ENCODE peak calls at places on chromosome 17, in six cellular contexts. W is GM12878, N is K562, U is GM12892, V is H1, T is HepG2. H is an unnamed sample.

GRCh38 chr17:67750067-67750466 is 32.3 kb downstream of the NOL11 start:
- DNase-seq in W (no peak), N (no peak), U (no peak), V (no peak), T (no peak), H (no peak)

GRCh38 chr17:44758414-44759095 is at the start of gene ADAM11:
- DNase-seq in W (no peak), N (peak; percentile 55), U (no peak), V (no peak), T (no peak), H (peak; percentile 53)

GRCh38 chr17:74569392-74570003 is 2.2 kb upstream of the CD300H start:
- DNase-seq in W (no peak), N (no peak), U (no peak), V (no peak), T (no peak), H (no peak)

GRCh38 chr17:63946440-63947363 is 14.6 kb upstream of the CD79B start:
- DNase-seq in W (no peak), N (peak; percentile 89), U (peak; percentile 96), V (no peak), T (peak; percentile 48), H (peak; percentile 95)

GRCh38 chr17:66485272-66485947 is 183.0 kb downstream of the PRKCA start:
- DNase-seq in W (no peak), N (no peak), U (no peak), V (no peak), T (no peak), H (no peak)

GRCh38 chr17:75549246-75550138 is 24.0 kb downstream of the LLGL2 start:
- DNase-seq in W (no peak), N (no peak), U (no peak), V (no peak), T (peak; percentile 89), H (no peak)

GRCh38 chr17:15377200-15377599 is 35.8 kb upstream of the TEKT3 start:
- DNase-seq in W (no peak), N (no peak), U (no peak), V (no peak), T (no peak), H (no peak)

GRCh38 chr17:40349477-40350409 is 14.8 kb downstream of the GJD3 start:
- DNase-seq in W (no peak), N (no peak), U (no peak), V (no peak), T (no peak), H (no peak)

GRCh38 chr17:48100591-48101011 is 677 bp downstream of the CBX1 start:
- DNase-seq in W (no peak), N (peak; percentile 43), U (no peak), V (peak; percentile 71), T (peak; percentile 54), H (no peak)

GRCh38 chr17:7523033-7523432 is 25.8 kb upstream of the TNFSF12 start:
- DNase-seq in W (no peak), N (peak; percentile 15), U (no peak), V (peak; percentile 79), T (peak; percentile 43), H (no peak)

GRCh38 chr17:38460082-38460715 is 31.9 kb downstream of the ARHGAP23 start:
- DNase-seq in W (no peak), N (peak; percentile 70), U (no peak), V (no peak), T (no peak), H (no peak)

GRCh38 chr17:19306160-19307111 is 56.1 kb downstream of the B9D1 start:
- DNase-seq in W (peak; percentile 94), N (no peak), U (no peak), V (no peak), T (peak; percentile 67), H (peak; percentile 52)

GRCh38 chr17:33786478-33786877 is 468.6 kb upstream of the CCL2 start:
- DNase-seq in W (no peak), N (no peak), U (no peak), V (no peak), T (no peak), H (no peak)

GRCh38 chr17:79028496-79029326 is 4.7 kb downstream of the C1QTNF1 start:
- DNase-seq in W (no peak), N (no peak), U (peak; percentile 5), V (no peak), T (peak; percentile 39), H (no peak)

GRCh38 chr17:37168731-37169353 is 206.9 kb upstream of the C17orf78 start:
- DNase-seq in W (no peak), N (no peak), U (no peak), V (no peak), T (peak; percentile 7), H (no peak)

GRCh38 chr17:30950669-30951399 is 20.0 kb upstream of the RNF135 start:
- DNase-seq in W (no peak), N (no peak), U (no peak), V (no peak), T (peak; percentile 91), H (no peak)

GRCh38 chr17:47275245-47275984 is 21.8 kb downstream of the ITGB3 start:
- DNase-seq in W (no peak), N (peak; percentile 83), U (no peak), V (no peak), T (no peak), H (no peak)

GRCh38 chr17:29449865-29450671 is 59.9 kb downstream of the TAOK1 start:
- DNase-seq in W (no peak), N (no peak), U (no peak), V (no peak), T (peak; percentile 41), H (no peak)

GRCh38 chr17:63364387-63364786 is 81.7 kb downstream of the CYB561 start:
- DNase-seq in W (no peak), N (no peak), U (no peak), V (no peak), T (no peak), H (no peak)

GRCh38 chr17:81429813-81430510 is 34.7 kb downstream of the BAHCC1 start:
- DNase-seq in W (no peak), N (no peak), U (no peak), V (no peak), T (no peak), H (no peak)

GRCh38 chr17:2190014-2190413 is 113.6 kb downstream of the SMG6 start:
- DNase-seq in W (no peak), N (no peak), U (no peak), V (no peak), T (no peak), H (no peak)
- TF ChIP-seq TAF1 in W (no peak), N (no peak), U (no peak), V (no peak), T (no peak), H (no peak)

DNA sequence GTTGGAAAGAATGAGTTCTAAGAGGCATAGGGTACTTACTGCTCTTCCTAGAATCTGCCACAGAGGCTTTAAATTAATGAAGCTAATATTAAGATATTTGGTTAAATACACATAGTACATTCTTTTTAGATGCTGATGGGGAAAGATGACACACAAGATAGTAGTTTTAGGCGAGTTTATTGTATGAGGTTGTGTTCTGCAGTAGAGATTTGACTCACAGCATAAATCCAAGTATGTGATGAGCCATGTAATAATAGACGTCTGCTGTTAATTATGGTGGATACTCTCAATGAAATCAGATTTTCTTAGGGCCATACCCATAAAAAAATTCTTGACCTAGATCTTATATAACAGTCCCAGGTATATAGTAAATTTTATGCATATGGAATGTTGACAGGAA is 8.0 kb downstream of the TNRC6C start:
- DNase-seq in W (no peak), N (no peak), U (no peak), V (no peak), T (no peak), H (no peak)
- TF ChIP-seq POLR2A in W (no peak), N (no peak), U (no peak), V (no peak), T (no peak), H (no peak)

GRCh38 chr17:77234695-77235094 is 93.9 kb downstream of the SEC14L1 start:
- DNase-seq in W (no peak), N (no peak), U (no peak), V (no peak), T (no peak), H (no peak)

GRCh38 chr17:77231076-77231871 is 90.5 kb downstream of the SEC14L1 start:
- DNase-seq in W (no peak), N (no peak), U (no peak), V (no peak), T (no peak), H (no peak)

GRCh38 chr17:77233127-77233526 is 92.4 kb downstream of the SEC14L1 start:
- DNase-seq in W (no peak), N (no peak), U (no peak), V (no peak), T (no peak), H (no peak)

GRCh38 chr17:77235370-77236080 is 94.8 kb downstream of the SEC14L1 start:
- DNase-seq in W (peak; percentile 34), N (no peak), U (no peak), V (no peak), T (no peak), H (no peak)

DNA sequence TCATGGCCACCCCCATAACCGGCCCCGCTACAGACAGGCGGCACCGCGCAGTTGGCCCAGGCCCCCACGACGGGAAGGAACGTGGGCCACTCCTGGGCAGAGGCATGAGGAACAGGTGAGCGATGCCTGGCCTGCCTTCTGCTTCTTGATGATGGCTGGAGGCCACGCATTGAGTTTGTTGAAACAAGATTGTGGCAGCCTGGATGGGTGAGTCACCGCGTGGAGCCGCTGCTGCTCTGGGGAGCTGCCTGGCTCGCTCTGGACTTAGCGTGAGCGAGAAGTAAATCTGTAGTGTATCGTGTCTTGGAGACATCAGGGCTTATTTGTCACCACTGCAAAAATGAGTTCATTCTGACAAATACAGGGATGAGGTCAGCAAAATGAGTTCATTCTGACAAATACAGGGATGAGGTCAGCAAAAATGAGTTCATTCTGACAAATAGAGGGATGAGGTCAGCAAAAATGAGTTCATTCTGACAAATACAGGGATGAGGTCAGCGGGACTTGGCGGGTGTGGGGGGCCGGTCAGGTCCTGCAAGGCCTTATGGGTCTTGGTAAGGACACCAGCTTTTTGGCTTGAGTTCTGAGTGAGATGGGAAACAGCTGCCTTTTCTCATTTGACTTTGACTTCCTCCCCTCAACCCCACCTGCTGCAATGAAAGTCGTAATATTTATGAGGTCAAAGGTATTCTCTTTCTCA is 93.0 kb downstream of the SEC14L1 start:
- DNase-seq in W (peak; percentile 57), N (peak; percentile 68), U (peak; percentile 53), V (no peak), T (peak; percentile 59), H (peak; percentile 58)
- TF ChIP-seq POLR2AphosphoS5 in W (no peak), N (no peak), U (no peak), V (no peak), T (no peak), H (no peak)

DNA sequence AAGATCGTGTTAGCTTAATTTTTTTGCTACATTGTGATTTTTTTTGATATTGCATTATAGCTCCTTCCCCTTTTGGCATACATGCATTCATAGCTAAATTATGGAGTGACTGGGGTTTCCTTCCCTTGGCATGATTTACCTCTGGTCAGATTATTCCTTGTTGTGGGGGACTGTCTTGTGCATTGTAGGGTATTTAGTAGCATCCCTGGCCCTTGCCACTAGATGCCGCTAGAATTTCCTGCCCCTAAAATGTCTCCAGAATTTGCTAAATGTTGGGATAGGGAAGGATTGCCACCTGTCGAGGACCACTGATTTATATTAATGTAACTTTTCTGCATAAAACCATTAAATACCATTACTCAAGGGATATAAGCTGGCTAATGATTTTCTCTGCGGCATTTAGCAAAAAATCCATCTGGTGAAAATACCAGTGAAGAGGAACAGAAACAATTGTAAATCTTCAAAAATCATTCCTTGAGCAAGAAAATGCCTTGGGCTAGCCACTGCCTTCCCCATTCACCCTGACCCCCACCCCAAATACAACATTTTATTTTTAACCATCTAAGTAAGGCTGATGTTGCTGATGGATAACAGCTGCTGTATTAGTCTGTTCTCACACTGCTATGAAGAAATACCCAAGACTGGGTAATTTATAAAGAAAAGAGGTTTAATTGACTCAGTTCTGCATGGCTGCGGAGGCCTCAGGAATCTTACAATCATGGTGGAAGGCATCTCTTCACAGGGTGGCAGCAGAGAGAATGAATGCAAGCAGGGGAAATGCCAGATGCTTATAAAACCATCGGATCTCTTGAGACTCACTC is 195.2 kb downstream of the MAP2K6 start:
- DNase-seq in W (no peak), N (peak; percentile 13), U (no peak), V (peak; percentile 19), T (peak; percentile 7), H (no peak)
- TF ChIP-seq TAF1 in W (no peak), N (no peak), U (no peak), V (no peak), T (no peak), H (no peak)

H was measured in GM12891.